ENCODE peak calls at places on chromosomes 7 and 10, in five cellular contexts. Y is progenitor cell of endocrine pancreas, C is colonic mucosa, K is AG09309, L is nucleus accumbens. V is an unnamed sample.

GRCh38 chr10:104297697-104298660 is 29.0 kb downstream of the GSTO2 start:
- DNase-seq in C (no peak), L (no peak), Y (peak), K (peak), V (no peak)

GRCh38 chr7:106217089-106217542 is 67.7 kb downstream of the NAMPT start:
- DNase-seq in L (no peak), C (peak), Y (no peak), K (no peak), V (no peak)

GRCh38 chr10:124703778-124704427 is 40.3 kb downstream of the FAM53B start:
- DNase-seq in L (peak), K (no peak), C (peak), Y (no peak), V (no peak)

GRCh38 chr10:43921478-43921877 is 272.8 kb upstream of the ZNF32 start:
- DNase-seq in L (no peak), C (no peak), K (no peak), Y (no peak), V (no peak)

GRCh38 chr10:74675527-74675926 is 150.9 kb upstream of the KAT6B start:
- DNase-seq in Y (no peak), C (no peak), L (no peak), K (no peak), V (no peak)

GRCh38 chr7:34184466-34184865 is 279.1 kb downstream of the BMPER start:
- DNase-seq in K (no peak), Y (no peak), L (no peak), C (no peak), V (no peak)

GRCh38 chr10:43822509-43823236 is 174.0 kb upstream of the ZNF32 start:
- DNase-seq in K (no peak), C (no peak), Y (no peak), L (no peak), V (no peak)

GRCh38 chr10:89414879-89415821 is 782 bp downstream of the IFIT5 start:
- DNase-seq in Y (peak), K (no peak), L (no peak), C (peak), V (no peak)

V was measured in mesenteric fat pad.